ENCODE peak calls at places on chromosomes 4 and X, in four cellular contexts. H, M, T and Z are unnamed samples.

GRCh38 chr4:740656-741282 is 35.1 kb downstream of the PCGF3 start:
- DNase-seq in H (no peak), M (no peak), T (no peak), Z (no peak)

GRCh38 chr4:140809671-140810070 is 53.5 kb upstream of the TBC1D9 start:
- DNase-seq in H (no peak), M (no peak), T (no peak), Z (no peak)

GRCh38 chrX:20217906-20218305 is 48.8 kb downstream of the RPS6KA3 start:
- DNase-seq in H (no peak), M (no peak), T (no peak), Z (no peak)

GRCh38 chr4:8188743-8189550 is 10.1 kb upstream of the SH3TC1 start:
- DNase-seq in H (peak; percentile 61), M (no peak), T (peak; percentile 45), Z (no peak)

GRCh38 chr4:110837896-110838450 is 215.1 kb upstream of the PITX2 start:
- DNase-seq in H (no peak), M (no peak), T (no peak), Z (no peak)

GRCh38 chrX:13717697-13718483 is 16.5 kb downstream of the TRAPPC2 start:
- DNase-seq in H (no peak), M (no peak), T (peak; percentile 38), Z (no peak)

GRCh38 chr4:40915318-40916217 is 165.8 kb downstream of the NSUN7 start:
- DNase-seq in H (no peak), M (no peak), T (no peak), Z (no peak)

GRCh38 chr4:101014417-101014816 is 332.9 kb downstream of the PPP3CA start:
- DNase-seq in H (no peak), M (no peak), T (no peak), Z (no peak)

GRCh38 chr4:138279286-138279685 is 37.1 kb upstream of the SLC7A11 start:
- DNase-seq in H (no peak), M (no peak), T (no peak), Z (no peak)

GRCh38 chrX:116317409-116317808 is 119.0 kb upstream of the SLC6A14 start:
- DNase-seq in H (no peak), M (no peak), T (no peak), Z (no peak)

GRCh38 chr4:101277661-101278060 is 69.7 kb downstream of the PPP3CA start:
- DNase-seq in H (no peak), M (no peak), T (no peak), Z (no peak)

GRCh38 chr4:151882072-151882803 is 121.4 kb upstream of the GATB start:
- DNase-seq in H (no peak), M (no peak), T (no peak), Z (no peak)

GRCh38 chr4:185562531-185562930 is 27.2 kb upstream of the PDLIM3 start:
- DNase-seq in H (no peak), M (no peak), T (no peak), Z (no peak)

GRCh38 chr4:70969076-70969475 is 24.4 kb upstream of the DCK start:
- DNase-seq in H (no peak), M (no peak), T (no peak), Z (no peak)

GRCh38 chr4:30720656-30721352 is 635 bp downstream of the PCDH7 start:
- DNase-seq in H (no peak), M (no peak), T (peak; percentile 28), Z (no peak)

GRCh38 chr4:150130953-150131352 is 52.7 kb downstream of the DCLK2 start:
- DNase-seq in H (no peak), M (no peak), T (no peak), Z (no peak)

GRCh38 chr4:162164881-162165528 is 1.2 kb upstream of the FSTL5 start:
- DNase-seq in H (no peak), M (no peak), T (no peak), Z (no peak)

GRCh38 chr4:112967109-112967508 is 82.3 kb upstream of the ANK2 start:
- DNase-seq in H (no peak), M (no peak), T (no peak), Z (no peak)

GRCh38 chrX:10555846-10556245 is 64.5 kb downstream of the MID1 start:
- DNase-seq in H (no peak), M (no peak), T (no peak), Z (no peak)

GRCh38 chr4:78179188-78179587 is 122.1 kb downstream of the FRAS1 start:
- DNase-seq in H (no peak), M (no peak), T (no peak), Z (no peak)

GRCh38 chr4:101022151-101023024 is 324.9 kb downstream of the PPP3CA start:
- DNase-seq in H (no peak), M (no peak), T (no peak), Z (no peak)

GRCh38 chr4:36099509-36099908 is 144.8 kb downstream of the ARAP2 start:
- DNase-seq in H (no peak), M (no peak), T (no peak), Z (no peak)

GRCh38 chrX:123873956-123874355 is 14.1 kb downstream of the XIAP start:
- DNase-seq in H (no peak), M (no peak), T (no peak), Z (no peak)

GRCh38 chrX:123869488-123869887 is 9.6 kb downstream of the XIAP start:
- DNase-seq in H (no peak), M (no peak), T (no peak), Z (no peak)

GRCh38 chrX:123876844-123877243 is 17.0 kb downstream of the XIAP start:
- DNase-seq in H (no peak), M (no peak), T (no peak), Z (no peak)

GRCh38 chrX:123876177-123876576 is 16.3 kb downstream of the XIAP start:
- DNase-seq in H (no peak), M (no peak), T (no peak), Z (no peak)

DNA sequence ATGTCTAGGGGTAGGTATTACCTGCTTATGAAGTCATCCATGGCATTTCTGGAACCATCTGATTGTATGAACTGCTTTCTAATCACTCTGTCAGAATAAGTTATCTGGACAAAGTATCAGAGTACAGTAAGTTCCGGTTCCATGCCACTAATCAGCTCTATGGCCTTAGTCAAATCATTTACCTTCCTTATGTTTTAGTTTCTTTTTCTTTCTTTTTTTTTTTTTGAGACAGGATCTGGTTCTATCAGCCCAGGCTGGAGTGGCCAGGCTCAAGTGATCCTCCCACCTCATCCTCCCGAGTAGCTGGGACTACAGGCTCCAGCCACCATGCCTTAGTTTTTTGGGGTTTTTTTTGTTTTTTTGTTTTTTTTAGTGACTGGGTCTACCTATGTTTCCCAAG is 11.5 kb downstream of the XIAP start:
- DNase-seq in H (no peak), M (no peak), T (no peak), Z (no peak)
- H3K27ac ChIP-seq in H (no peak overlapping the region), M (no peak overlapping the region), T (no peak overlapping the region), Z (no peak overlapping the region)

DNA sequence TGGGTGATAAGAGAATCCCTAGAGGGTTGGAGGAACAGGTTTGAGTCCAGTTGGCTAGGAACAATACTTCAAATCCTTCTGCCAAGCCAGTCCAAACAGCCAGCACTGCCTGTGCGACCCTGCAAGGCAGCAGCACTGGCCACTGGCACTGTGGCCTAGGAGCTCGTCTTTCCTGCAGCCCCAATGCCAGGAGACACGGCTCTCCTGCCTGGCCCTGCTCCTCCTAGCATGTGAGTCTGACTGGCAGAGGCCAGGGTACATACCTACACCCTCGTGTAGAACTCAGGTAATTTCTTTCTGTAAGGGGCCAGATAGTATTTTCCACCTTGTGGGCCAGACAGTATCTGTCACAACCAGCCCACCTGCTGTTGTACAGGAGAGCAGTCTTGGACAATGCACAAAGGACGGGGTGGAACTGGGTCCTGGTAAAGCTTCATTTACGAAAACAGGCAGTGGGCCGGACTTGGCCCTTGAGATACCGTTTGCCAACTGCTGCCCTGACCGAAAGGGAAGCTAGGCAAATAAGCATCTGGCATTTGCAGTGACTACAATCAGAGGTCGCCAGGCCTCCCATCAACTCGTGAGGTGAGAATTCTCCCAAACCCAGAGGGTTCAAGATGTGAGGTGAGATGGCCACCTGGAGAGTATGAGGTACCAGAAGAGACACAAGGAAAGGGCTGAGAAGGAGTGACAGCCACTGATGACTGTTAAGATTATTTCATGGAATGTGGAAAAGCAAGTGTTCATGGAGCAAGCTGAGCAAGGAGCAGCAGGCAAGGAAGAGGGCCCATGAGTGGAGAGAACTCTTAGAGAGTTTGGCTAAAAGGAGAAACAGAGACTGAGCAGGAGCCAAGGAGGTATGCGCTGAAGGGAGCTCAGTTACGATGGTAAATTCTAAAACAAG is 29.8 kb upstream of the IRAK1 start:
- DNase-seq in H (no peak), M (no peak), T (no peak), Z (no peak)
- H3K27ac ChIP-seq in H (no peak overlapping the region), M (no peak overlapping the region), T (peak overlapping the region; percentile 36), Z (no peak overlapping the region)

GRCh38 chrX:53230116-53230515 is 5.1 kb upstream of the KDM5C start:
- DNase-seq in H (no peak), M (no peak), T (no peak), Z (no peak)
- H3K27ac ChIP-seq in H (no peak overlapping the region), M (no peak overlapping the region), T (no peak overlapping the region), Z (no peak overlapping the region)

GRCh38 chr4:125316391-125316780 is 1.6 kb downstream of the FAT4 start:
- DNase-seq in H (peak; percentile 37), M (no peak), T (peak; percentile 51), Z (no peak)

GRCh38 chr4:125313989-125314602 is 659 bp upstream of the FAT4 start:
- DNase-seq in H (no peak), M (no peak), T (no peak), Z (no peak)

GRCh38 chr4:125314676-125315570 is at the start of gene FAT4:
- DNase-seq in H (peak; percentile 86), M (peak; percentile 29), T (peak; percentile 96), Z (no peak)

GRCh38 chr4:125316781-125317525 is 2.2 kb downstream of the FAT4 start:
- DNase-seq in H (peak; percentile 15), M (no peak), T (peak; percentile 45), Z (no peak)

GRCh38 chr4:125315571-125316390 is 1.0 kb downstream of the FAT4 start:
- DNase-seq in H (peak; percentile 26), M (no peak), T (no peak), Z (no peak)
- H3K27ac ChIP-seq in H (peak overlapping the region; percentile 70), M (no peak overlapping the region), T (peak overlapping the region; percentile 99), Z (no peak overlapping the region)

GRCh38 chrX:154457491-154458115 is 478 bp upstream of the PLXNA3 start:
- DNase-seq in H (peak; percentile 37), M (peak; percentile 62), T (no peak), Z (peak; percentile 54)
- H3K27ac ChIP-seq in H (peak overlapping the region; percentile 33), M (no peak overlapping the region), T (peak overlapping the region; percentile 90), Z (peak overlapping the region; percentile 62)

GRCh38 chrX:149630681-149631292 is 805 bp downstream of the TMEM185A start:
- DNase-seq in H (no peak), M (no peak), T (no peak), Z (peak; percentile 21)
- H3K27ac ChIP-seq in H (peak overlapping the region; percentile 41), M (peak overlapping the region; percentile 53), T (peak overlapping the region; percentile 72), Z (peak overlapping the region; percentile 57)

DNA sequence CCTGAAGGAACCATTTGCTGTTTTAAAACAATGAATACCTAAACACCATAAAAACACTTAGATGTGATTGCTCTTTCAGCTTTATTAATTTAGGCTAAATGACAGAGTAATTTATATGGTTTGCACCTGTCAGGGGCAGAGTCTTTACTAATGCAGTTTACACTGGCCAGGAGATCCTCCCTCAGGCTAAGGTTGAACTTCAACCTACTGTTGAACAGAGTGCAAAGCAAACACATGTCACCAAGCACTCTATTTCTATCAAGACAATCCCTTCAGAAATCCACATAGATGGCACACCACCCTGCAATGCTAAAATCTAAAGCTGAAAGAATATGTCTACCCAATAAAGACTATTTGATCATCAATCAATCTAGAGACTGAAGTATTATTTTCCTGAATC is 147.3 kb downstream of the KLHL13 start:
- DNase-seq in H (no peak), M (no peak), T (no peak), Z (no peak)
- H3K27ac ChIP-seq in H (no peak overlapping the region), M (no peak overlapping the region), T (no peak overlapping the region), Z (no peak overlapping the region)